ENCODE peak calls at places on chromosomes 2 and 18, in eight cellular contexts. One of them, this sample, is unnamed.

GRCh38 chr2:190031971-190032623 is 30.4 kb downstream of the MSTN start:
- DNase-seq in tibial nerve: no peak
- DNase-seq in fibroblast of lung: no peak
- DNase-seq in breast epithelium: no peak
- DNase-seq in A549: no peak
- DNase-seq in IMR-90: no peak
- DNase-seq in HCT116: no peak
- DNase-seq in stomach: no peak
- DNase-seq in this sample: no peak

GRCh38 chr2:170277943-170278342 is 100.0 kb downstream of the MYO3B start:
- DNase-seq in tibial nerve: no peak
- DNase-seq in fibroblast of lung: no peak
- DNase-seq in breast epithelium: no peak
- DNase-seq in A549: no peak
- DNase-seq in IMR-90: no peak
- DNase-seq in HCT116: no peak
- DNase-seq in stomach: no peak
- DNase-seq in this sample: no peak

GRCh38 chr2:194291104-194291503 is 1365.9 kb upstream of the SLC39A10 start:
- DNase-seq in tibial nerve: no peak
- DNase-seq in fibroblast of lung: no peak
- DNase-seq in breast epithelium: no peak
- DNase-seq in A549: no peak
- DNase-seq in IMR-90: no peak
- DNase-seq in HCT116: no peak
- DNase-seq in stomach: no peak
- DNase-seq in this sample: no peak

GRCh38 chr2:54470241-54470938 is 14.3 kb downstream of the SPTBN1 start:
- DNase-seq in tibial nerve: no peak
- DNase-seq in fibroblast of lung: peak; percentile 41
- DNase-seq in breast epithelium: no peak
- DNase-seq in A549: no peak
- DNase-seq in IMR-90: peak; percentile 79
- DNase-seq in HCT116: no peak
- DNase-seq in stomach: no peak
- DNase-seq in this sample: no peak

GRCh38 chr18:79598046-79598884 is 81.3 kb upstream of the CTDP1 start:
- DNase-seq in tibial nerve: peak; percentile 9
- DNase-seq in fibroblast of lung: no peak
- DNase-seq in breast epithelium: no peak
- DNase-seq in A549: no peak
- DNase-seq in IMR-90: no peak
- DNase-seq in HCT116: no peak
- DNase-seq in stomach: no peak
- DNase-seq in this sample: no peak

GRCh38 chr18:79503891-79504475 is 108.3 kb downstream of the NFATC1 start:
- DNase-seq in tibial nerve: no peak
- DNase-seq in fibroblast of lung: no peak
- DNase-seq in breast epithelium: no peak
- DNase-seq in A549: no peak
- DNase-seq in IMR-90: no peak
- DNase-seq in HCT116: no peak
- DNase-seq in stomach: no peak
- DNase-seq in this sample: no peak

GRCh38 chr2:55511508-55512124 is 7.9 kb upstream of the CFAP36 start:
- DNase-seq in tibial nerve: no peak
- DNase-seq in fibroblast of lung: peak; percentile 58
- DNase-seq in breast epithelium: no peak
- DNase-seq in A549: peak; percentile 78
- DNase-seq in IMR-90: peak; percentile 50
- DNase-seq in HCT116: peak; percentile 38
- DNase-seq in stomach: no peak
- DNase-seq in this sample: no peak

GRCh38 chr2:197577446-197577845 is 61.6 kb downstream of the MOB4 start:
- DNase-seq in tibial nerve: no peak
- DNase-seq in fibroblast of lung: no peak
- DNase-seq in breast epithelium: no peak
- DNase-seq in A549: no peak
- DNase-seq in IMR-90: no peak
- DNase-seq in HCT116: no peak
- DNase-seq in stomach: no peak
- DNase-seq in this sample: no peak

GRCh38 chr2:66872056-66872821 is 437.3 kb downstream of the MEIS1 start:
- DNase-seq in tibial nerve: no peak
- DNase-seq in fibroblast of lung: peak; percentile 64
- DNase-seq in breast epithelium: no peak
- DNase-seq in A549: no peak
- DNase-seq in IMR-90: peak; percentile 90
- DNase-seq in HCT116: no peak
- DNase-seq in stomach: no peak
- DNase-seq in this sample: no peak

GRCh38 chr2:159168707-159169106 is 117.8 kb downstream of the WDSUB1 start:
- DNase-seq in tibial nerve: no peak
- DNase-seq in fibroblast of lung: peak; percentile 16
- DNase-seq in breast epithelium: no peak
- DNase-seq in A549: peak; percentile 12
- DNase-seq in IMR-90: peak; percentile 29
- DNase-seq in HCT116: no peak
- DNase-seq in stomach: no peak
- DNase-seq in this sample: no peak

GRCh38 chr2:64888591-64889309 is 100.4 kb upstream of the SLC1A4 start:
- DNase-seq in tibial nerve: no peak
- DNase-seq in fibroblast of lung: peak; percentile 64
- DNase-seq in breast epithelium: no peak
- DNase-seq in A549: peak; percentile 85
- DNase-seq in IMR-90: peak; percentile 55
- DNase-seq in HCT116: peak; percentile 68
- DNase-seq in stomach: peak; percentile 5
- DNase-seq in this sample: no peak

DNA sequence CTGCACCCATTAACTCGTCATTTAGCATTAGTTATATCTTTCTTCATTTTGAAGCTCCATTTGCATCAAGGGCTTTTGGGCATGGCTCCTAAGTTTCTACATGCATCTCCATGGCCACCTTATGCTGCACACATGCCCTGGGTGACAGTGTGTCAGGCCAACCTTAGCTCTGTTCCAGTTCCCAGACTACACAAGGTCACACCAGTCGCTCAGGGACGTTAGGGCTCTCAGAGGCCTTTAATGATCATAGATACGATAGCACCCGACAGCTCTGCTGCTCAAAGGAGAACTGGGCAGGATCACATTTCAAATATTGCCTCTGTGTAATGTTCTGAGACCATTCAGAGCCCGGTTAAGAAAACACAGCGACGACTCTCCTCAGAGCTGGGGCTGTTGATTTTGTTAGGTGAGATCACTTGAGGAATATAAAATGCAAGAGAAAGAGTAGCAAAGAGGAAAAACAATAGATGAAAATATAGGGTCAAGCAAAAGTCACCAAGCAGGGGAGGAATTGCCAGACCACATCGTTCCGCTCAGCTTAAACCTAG is 166.6 kb upstream of the TANK start:
- DNase-seq in tibial nerve: no peak
- DNase-seq in fibroblast of lung: no peak
- DNase-seq in breast epithelium: no peak
- DNase-seq in A549: no peak
- DNase-seq in IMR-90: no peak
- DNase-seq in HCT116: no peak
- DNase-seq in stomach: no peak
- DNase-seq in this sample: no peak
- H3K27ac ChIP-seq in tibial nerve: no peak overlapping the region
- H3K27ac ChIP-seq in fibroblast of lung: no peak overlapping the region
- H3K27ac ChIP-seq in breast epithelium: peak overlapping the region; percentile 48
- H3K27ac ChIP-seq in A549: peak overlapping the region; percentile 73
- H3K27ac ChIP-seq in IMR-90: no peak overlapping the region
- H3K27ac ChIP-seq in HCT116: no peak overlapping the region
- H3K27ac ChIP-seq in stomach: peak overlapping the region; percentile 36
- H3K27ac ChIP-seq in this sample: no peak overlapping the region

GRCh38 chr2:50346586-50347351 is 685.2 kb downstream of the NRXN1 start:
- DNase-seq in tibial nerve: no peak
- DNase-seq in fibroblast of lung: no peak
- DNase-seq in breast epithelium: no peak
- DNase-seq in A549: no peak
- DNase-seq in IMR-90: no peak
- DNase-seq in HCT116: no peak
- DNase-seq in stomach: no peak
- DNase-seq in this sample: no peak

GRCh38 chr2:50343157-50343821 is 688.6 kb downstream of the NRXN1 start:
- DNase-seq in tibial nerve: no peak
- DNase-seq in fibroblast of lung: no peak
- DNase-seq in breast epithelium: no peak
- DNase-seq in A549: no peak
- DNase-seq in IMR-90: no peak
- DNase-seq in HCT116: no peak
- DNase-seq in stomach: no peak
- DNase-seq in this sample: no peak

GRCh38 chr2:50346104-50346503 is 685.8 kb downstream of the NRXN1 start:
- DNase-seq in tibial nerve: no peak
- DNase-seq in fibroblast of lung: no peak
- DNase-seq in breast epithelium: no peak
- DNase-seq in A549: no peak
- DNase-seq in IMR-90: no peak
- DNase-seq in HCT116: no peak
- DNase-seq in stomach: no peak
- DNase-seq in this sample: no peak

GRCh38 chr2:50345691-50346090 is 686.2 kb downstream of the NRXN1 start:
- DNase-seq in tibial nerve: no peak
- DNase-seq in fibroblast of lung: no peak
- DNase-seq in breast epithelium: no peak
- DNase-seq in A549: no peak
- DNase-seq in IMR-90: no peak
- DNase-seq in HCT116: no peak
- DNase-seq in stomach: no peak
- DNase-seq in this sample: no peak

DNA sequence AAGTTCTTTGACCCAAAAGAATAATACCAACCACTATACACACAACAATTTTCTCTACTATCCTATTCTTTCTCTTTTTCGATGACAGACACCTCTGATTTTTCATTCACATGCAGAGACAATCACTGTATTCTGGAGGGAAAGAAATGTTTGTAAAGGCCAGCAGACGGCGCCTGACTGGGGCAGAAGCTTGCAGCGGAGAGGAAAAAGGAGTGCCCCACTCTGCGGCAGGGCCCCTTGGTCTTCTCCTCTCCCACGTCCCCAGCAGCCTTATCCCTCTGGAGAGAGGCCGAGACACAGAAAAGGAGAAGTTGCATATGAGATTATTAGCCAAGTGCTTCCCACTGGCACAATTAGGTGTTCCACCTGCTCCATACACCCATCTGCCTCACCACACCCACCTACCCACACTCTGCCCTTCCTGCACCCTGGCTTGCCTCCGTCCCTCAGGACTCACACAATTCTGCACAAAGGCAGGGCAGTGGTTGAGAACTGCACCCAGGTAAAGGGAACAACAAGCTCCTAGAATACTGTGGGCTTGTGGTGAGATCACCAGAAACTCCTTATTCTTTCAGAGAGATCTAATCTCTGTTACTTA is 687.3 kb downstream of the NRXN1 start:
- DNase-seq in tibial nerve: no peak
- DNase-seq in fibroblast of lung: no peak
- DNase-seq in breast epithelium: no peak
- DNase-seq in A549: no peak
- DNase-seq in IMR-90: no peak
- DNase-seq in HCT116: no peak
- DNase-seq in stomach: no peak
- DNase-seq in this sample: no peak
- TF ChIP-seq CTCF in tibial nerve: no peak
- TF ChIP-seq CTCF in fibroblast of lung: no peak
- TF ChIP-seq CTCF in breast epithelium: no peak
- TF ChIP-seq CTCF in A549: peak; percentile 8
- TF ChIP-seq CTCF in IMR-90: no peak
- TF ChIP-seq CTCF in HCT116: no peak
- TF ChIP-seq CTCF in stomach: no peak
- TF ChIP-seq CTCF in this sample: no peak

GRCh38 chr2:199441759-199442158 is 16.0 kb downstream of the SATB2 start:
- DNase-seq in tibial nerve: no peak
- DNase-seq in fibroblast of lung: no peak
- DNase-seq in breast epithelium: no peak
- DNase-seq in A549: no peak
- DNase-seq in IMR-90: no peak
- DNase-seq in HCT116: no peak
- DNase-seq in stomach: no peak
- DNase-seq in this sample: no peak

GRCh38 chr2:199442173-199442572 is 15.6 kb downstream of the SATB2 start:
- DNase-seq in tibial nerve: no peak
- DNase-seq in fibroblast of lung: no peak
- DNase-seq in breast epithelium: no peak
- DNase-seq in A549: no peak
- DNase-seq in IMR-90: no peak
- DNase-seq in HCT116: no peak
- DNase-seq in stomach: no peak
- DNase-seq in this sample: no peak

GRCh38 chr2:199446996-199447395 is 10.7 kb downstream of the SATB2 start:
- DNase-seq in tibial nerve: no peak
- DNase-seq in fibroblast of lung: no peak
- DNase-seq in breast epithelium: no peak
- DNase-seq in A549: no peak
- DNase-seq in IMR-90: no peak
- DNase-seq in HCT116: no peak
- DNase-seq in stomach: no peak
- DNase-seq in this sample: no peak

GRCh38 chr2:199443589-199444130 is 14.1 kb downstream of the SATB2 start:
- DNase-seq in tibial nerve: no peak
- DNase-seq in fibroblast of lung: no peak
- DNase-seq in breast epithelium: no peak
- DNase-seq in A549: no peak
- DNase-seq in IMR-90: peak; percentile 62
- DNase-seq in HCT116: no peak
- DNase-seq in stomach: no peak
- DNase-seq in this sample: no peak

DNA sequence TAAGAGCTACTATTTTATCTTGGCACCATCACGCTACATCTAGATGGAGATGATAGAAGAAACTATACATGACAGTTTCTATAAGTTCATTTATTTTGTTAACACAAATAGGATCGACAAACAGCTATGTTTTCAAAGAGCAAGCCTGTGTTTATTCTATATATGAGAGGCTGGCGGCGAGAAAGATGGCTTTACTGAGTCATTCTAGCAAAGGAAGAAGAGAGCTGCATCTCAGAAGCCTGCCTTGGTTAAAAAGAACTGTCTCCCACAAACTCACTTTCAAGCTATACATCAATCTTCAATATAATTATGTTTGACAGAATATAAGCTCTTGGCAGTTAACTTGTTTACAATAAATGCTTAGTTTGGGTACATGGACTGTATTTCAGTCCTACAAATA is 13.0 kb downstream of the SATB2 start:
- DNase-seq in tibial nerve: no peak
- DNase-seq in fibroblast of lung: no peak
- DNase-seq in breast epithelium: no peak
- DNase-seq in A549: no peak
- DNase-seq in IMR-90: peak; percentile 26
- DNase-seq in HCT116: no peak
- DNase-seq in stomach: no peak
- DNase-seq in this sample: no peak
- H3K4me1 ChIP-seq in tibial nerve: no peaks in the 10 kb centered on the region
- H3K4me1 ChIP-seq in fibroblast of lung: no peaks in the 10 kb centered on the region
- H3K4me1 ChIP-seq in breast epithelium: no peaks in the 10 kb centered on the region
- H3K4me1 ChIP-seq in A549: no peaks in the 10 kb centered on the region
- H3K4me1 ChIP-seq in IMR-90: no peaks in the 10 kb centered on the region
- H3K4me1 ChIP-seq in HCT116: peaks cover 3% of the 10 kb centered on the region
- H3K4me1 ChIP-seq in stomach: no peaks in the 10 kb centered on the region
- H3K4me1 ChIP-seq in this sample: no peaks in the 10 kb centered on the region

GRCh38 chr2:122669627-122670026 is 914.2 kb downstream of the TSN start:
- DNase-seq in tibial nerve: no peak
- DNase-seq in fibroblast of lung: no peak
- DNase-seq in breast epithelium: no peak
- DNase-seq in A549: no peak
- DNase-seq in IMR-90: no peak
- DNase-seq in HCT116: no peak
- DNase-seq in stomach: no peak
- DNase-seq in this sample: no peak

GRCh38 chr2:122670932-122671331 is 915.5 kb downstream of the TSN start:
- DNase-seq in tibial nerve: no peak
- DNase-seq in fibroblast of lung: no peak
- DNase-seq in breast epithelium: no peak
- DNase-seq in A549: no peak
- DNase-seq in IMR-90: no peak
- DNase-seq in HCT116: no peak
- DNase-seq in stomach: no peak
- DNase-seq in this sample: no peak
- H3K27ac ChIP-seq in tibial nerve: no peak overlapping the region
- H3K27ac ChIP-seq in fibroblast of lung: no peak overlapping the region
- H3K27ac ChIP-seq in breast epithelium: no peak overlapping the region
- H3K27ac ChIP-seq in A549: no peak overlapping the region
- H3K27ac ChIP-seq in IMR-90: no peak overlapping the region
- H3K27ac ChIP-seq in HCT116: no peak overlapping the region
- H3K27ac ChIP-seq in stomach: no peak overlapping the region
- H3K27ac ChIP-seq in this sample: no peak overlapping the region